ENCODE peak calls at places on chromosome 22, in nine cellular contexts. G, E, L, U, J, O, R, B and V are unnamed samples.

GRCh38 chr22:29617922-29618629 is 14.6 kb downstream of the NF2 start:
- DNase-seq in L (no peak), G (no peak), U (peak), J (no peak), B (no peak), E (peak), R (peak), O (no peak), V (peak)

GRCh38 chr22:49632199-49633009 is 195.3 kb downstream of the BRD1 start:
- DNase-seq in G (peak), U (peak), O (peak), L (peak), J (peak), B (peak), E (peak), R (peak), V (peak)

GRCh38 chr22:43090130-43090789 is 1.1 kb upstream of the TTLL1 start:
- DNase-seq in E (peak), G (peak), R (peak), L (peak), J (peak), O (no peak), U (peak), B (peak), V (no peak)

GRCh38 chr22:24553597-24554315 is 1.2 kb downstream of the GUCD1 start:
- DNase-seq in G (peak), E (no peak), L (no peak), R (no peak), B (no peak), O (no peak), U (no peak), J (no peak), V (no peak)

GRCh38 chr22:29245626-29246385 is 22.0 kb downstream of the RHBDD3 start:
- DNase-seq in O (peak), G (peak), E (peak), R (peak), L (peak), U (no peak), J (peak), B (peak), V (peak)

GRCh38 chr22:29314537-29315285 is 786 bp downstream of the RASL10A start:
- DNase-seq in R (no peak), J (no peak), U (no peak), O (no peak), G (no peak), L (no peak), E (peak), B (no peak), V (peak)

GRCh38 chr22:25452116-25452700 is 112.3 kb upstream of the GRK3 start:
- DNase-seq in R (no peak), O (no peak), J (no peak), B (no peak), E (no peak), L (no peak), G (no peak), U (no peak), V (no peak)

GRCh38 chr22:37312549-37313183 is 30.4 kb downstream of the CYTH4 start:
- DNase-seq in B (no peak), O (no peak), U (no peak), L (no peak), J (no peak), E (no peak), R (no peak), G (no peak), V (no peak)

GRCh38 chr22:47012589-47013365 is 250.3 kb downstream of the TBC1D22A start:
- DNase-seq in G (no peak), O (no peak), B (peak), J (peak), R (no peak), E (peak), U (no peak), L (no peak), V (no peak)